ENCODE peak calls at places on chromosomes 12 and 14, in seven cellular contexts. One of them, this sample, is unnamed.

GRCh38 chr14:94088516-94088915 is 7.4 kb downstream of the IFI27L1 start:
- DNase-seq in COLO829: no peak
- DNase-seq in iPS-NIHi11: no peak
- DNase-seq in fibroblast of villous mesenchyme: peak; percentile 20
- DNase-seq in NCI-H2081: no peak
- DNase-seq in nucleus accumbens: no peak
- DNase-seq in activated gamma-delta T cell treated with Interleukin-2 at 50 U/mL for 16 hours: no peak
- DNase-seq in this sample: no peak

GRCh38 chr14:100147691-100148464 is 11.6 kb downstream of the DEGS2 start:
- DNase-seq in NCI-H2081: no peak
- DNase-seq in COLO829: no peak
- DNase-seq in activated gamma-delta T cell treated with Interleukin-2 at 50 U/mL for 16 hours: no peak
- DNase-seq in nucleus accumbens: peak; percentile 57
- DNase-seq in fibroblast of villous mesenchyme: no peak
- DNase-seq in iPS-NIHi11: no peak
- DNase-seq in this sample: no peak

GRCh38 chr12:53504004-53504920 is 3.0 kb downstream of the NPFF start:
- DNase-seq in iPS-NIHi11: no peak
- DNase-seq in activated gamma-delta T cell treated with Interleukin-2 at 50 U/mL for 16 hours: no peak
- DNase-seq in NCI-H2081: no peak
- DNase-seq in fibroblast of villous mesenchyme: no peak
- DNase-seq in nucleus accumbens: no peak
- DNase-seq in COLO829: no peak
- DNase-seq in this sample: no peak

GRCh38 chr12:17278946-17279345 is 673.0 kb upstream of the LMO3 start:
- DNase-seq in iPS-NIHi11: no peak
- DNase-seq in NCI-H2081: no peak
- DNase-seq in fibroblast of villous mesenchyme: no peak
- DNase-seq in activated gamma-delta T cell treated with Interleukin-2 at 50 U/mL for 16 hours: no peak
- DNase-seq in nucleus accumbens: no peak
- DNase-seq in COLO829: no peak
- DNase-seq in this sample: no peak

GRCh38 chr12:121223283-121223946 is 13.5 kb downstream of the P2RX4 start:
- DNase-seq in nucleus accumbens: no peak
- DNase-seq in COLO829: no peak
- DNase-seq in activated gamma-delta T cell treated with Interleukin-2 at 50 U/mL for 16 hours: peak; percentile 35
- DNase-seq in iPS-NIHi11: no peak
- DNase-seq in NCI-H2081: peak; percentile 8
- DNase-seq in fibroblast of villous mesenchyme: no peak
- DNase-seq in this sample: no peak

GRCh38 chr14:105527381-105528196 is 1.2 kb downstream of the TMEM121 start:
- DNase-seq in fibroblast of villous mesenchyme: no peak
- DNase-seq in activated gamma-delta T cell treated with Interleukin-2 at 50 U/mL for 16 hours: no peak
- DNase-seq in iPS-NIHi11: no peak
- DNase-seq in NCI-H2081: no peak
- DNase-seq in nucleus accumbens: no peak
- DNase-seq in COLO829: no peak
- DNase-seq in this sample: no peak

GRCh38 chr12:113136128-113136989 is 798 bp upstream of the RASAL1 start:
- DNase-seq in NCI-H2081: no peak
- DNase-seq in activated gamma-delta T cell treated with Interleukin-2 at 50 U/mL for 16 hours: peak; percentile 38
- DNase-seq in fibroblast of villous mesenchyme: no peak
- DNase-seq in iPS-NIHi11: peak; percentile 35
- DNase-seq in COLO829: peak; percentile 45
- DNase-seq in nucleus accumbens: peak; percentile 84
- DNase-seq in this sample: no peak

GRCh38 chr14:61608245-61609142 is 86.8 kb upstream of the HIF1A start:
- DNase-seq in COLO829: no peak
- DNase-seq in nucleus accumbens: peak; percentile 44
- DNase-seq in NCI-H2081: peak; percentile 97
- DNase-seq in iPS-NIHi11: no peak
- DNase-seq in activated gamma-delta T cell treated with Interleukin-2 at 50 U/mL for 16 hours: no peak
- DNase-seq in fibroblast of villous mesenchyme: peak; percentile 62
- DNase-seq in this sample: peak; percentile 86

GRCh38 chr14:80211143-80212024 is at the start of gene DIO2:
- DNase-seq in activated gamma-delta T cell treated with Interleukin-2 at 50 U/mL for 16 hours: no peak
- DNase-seq in fibroblast of villous mesenchyme: peak; percentile 43
- DNase-seq in COLO829: peak; percentile 41
- DNase-seq in iPS-NIHi11: peak; percentile 5
- DNase-seq in NCI-H2081: no peak
- DNase-seq in nucleus accumbens: peak; percentile 10
- DNase-seq in this sample: no peak

GRCh38 chr12:132178314-132178713 is 34.1 kb downstream of the NOC4L start:
- DNase-seq in COLO829: no peak
- DNase-seq in NCI-H2081: no peak
- DNase-seq in activated gamma-delta T cell treated with Interleukin-2 at 50 U/mL for 16 hours: no peak
- DNase-seq in nucleus accumbens: no peak
- DNase-seq in fibroblast of villous mesenchyme: no peak
- DNase-seq in iPS-NIHi11: no peak
- DNase-seq in this sample: no peak

This sample was measured in COR-L47.